ENCODE peak calls at places on chromosomes 4 and X, in four cellular contexts. B, W, Z and I are unnamed samples.

GRCh38 chr4:134147941-134148340 is 53.6 kb downstream of the PABPC4L start:
- DNase-seq in B (no peak), W (no peak), Z (no peak), I (no peak)

GRCh38 chrX:43562372-43562771 is 93.7 kb upstream of the MAOA start:
- DNase-seq in B (no peak), W (no peak), Z (no peak), I (no peak)

GRCh38 chr4:112075129-112075753 is 70.0 kb upstream of the FAM241A start:
- DNase-seq in B (peak), W (peak), Z (peak), I (peak)

GRCh38 chr4:74640111-74640903 is 154.0 kb downstream of the BTC start:
- DNase-seq in B (no peak), W (no peak), Z (peak), I (peak)

GRCh38 chrX:8179653-8180052 is 8.6 kb upstream of the VCX2 start:
- DNase-seq in B (no peak), W (no peak), Z (no peak), I (no peak)

GRCh38 chrX:13369541-13370140 is 49.8 kb upstream of the ATXN3L start:
- DNase-seq in B (no peak), W (peak), Z (no peak), I (no peak)

GRCh38 chr4:33780952-33781655 is 2463.2 kb downstream of the ARAP2 start:
- DNase-seq in B (no peak), W (no peak), Z (peak), I (peak)

GRCh38 chr4:106993846-106994245 is 42.3 kb downstream of the DKK2 start:
- DNase-seq in B (no peak), W (no peak), Z (no peak), I (no peak)

GRCh38 chr4:108013955-108014354 is 24.3 kb downstream of the HADH start:
- DNase-seq in B (no peak), W (no peak), Z (no peak), I (no peak)

GRCh38 chr4:119099227-119099910 is 36.3 kb upstream of the MYOZ2 start:
- DNase-seq in B (no peak), W (no peak), Z (peak), I (peak)

GRCh38 chr4:98745372-98745771 is 87.0 kb upstream of the TSPAN5 start:
- DNase-seq in B (no peak), W (no peak), Z (peak), I (peak)

GRCh38 chrX:52574416-52575275 is 57.8 kb upstream of the XAGE1B start:
- DNase-seq in B (peak), W (peak), Z (peak), I (peak)